ENCODE peak calls at places on chromosomes 2 and 18, in six cellular contexts. One of them, this sample, is unnamed.

GRCh38 chr18:1663879-1664705 is 759.4 kb downstream of the ADCYAP1 start:
- DNase-seq in foreskin fibroblast: no peak
- DNase-seq in OCI-LY7: peak; percentile 40
- DNase-seq in PC-3: peak; percentile 69
- DNase-seq in GM13976: peak; percentile 4
- DNase-seq in A673: peak; percentile 75
- DNase-seq in this sample: no peak

GRCh38 chr2:234863043-234863934 is 88.5 kb upstream of the SH3BP4 start:
- DNase-seq in A673: no peak
- DNase-seq in GM13976: no peak
- DNase-seq in foreskin fibroblast: peak; percentile 20
- DNase-seq in PC-3: peak; percentile 49
- DNase-seq in OCI-LY7: no peak
- DNase-seq in this sample: no peak

GRCh38 chr18:32549248-32549842 is 78.7 kb upstream of the GAREM1 start:
- DNase-seq in OCI-LY7: peak; percentile 48
- DNase-seq in foreskin fibroblast: peak; percentile 9
- DNase-seq in PC-3: peak; percentile 49
- DNase-seq in GM13976: peak; percentile 54
- DNase-seq in A673: peak; percentile 65
- DNase-seq in this sample: no peak

GRCh38 chr2:192051533-192051932 is 143.2 kb downstream of the TMEFF2 start:
- DNase-seq in GM13976: no peak
- DNase-seq in foreskin fibroblast: no peak
- DNase-seq in A673: peak; percentile 68
- DNase-seq in PC-3: no peak
- DNase-seq in OCI-LY7: no peak
- DNase-seq in this sample: no peak

GRCh38 chr18:35024965-35025364 is 16.2 kb upstream of the MAPRE2 start:
- DNase-seq in PC-3: peak; percentile 8
- DNase-seq in A673: no peak
- DNase-seq in foreskin fibroblast: peak; percentile 85
- DNase-seq in OCI-LY7: no peak
- DNase-seq in GM13976: no peak
- DNase-seq in this sample: peak; percentile 88

GRCh38 chr2:236161531-236161930 is 6.7 kb downstream of the GBX2 start:
- DNase-seq in foreskin fibroblast: no peak
- DNase-seq in OCI-LY7: no peak
- DNase-seq in GM13976: peak; percentile 22
- DNase-seq in A673: no peak
- DNase-seq in PC-3: no peak
- DNase-seq in this sample: no peak

GRCh38 chr2:239466755-239467271 is 66.0 kb upstream of the HDAC4 start:
- DNase-seq in OCI-LY7: no peak
- DNase-seq in A673: no peak
- DNase-seq in GM13976: no peak
- DNase-seq in foreskin fibroblast: no peak
- DNase-seq in PC-3: no peak
- DNase-seq in this sample: no peak

GRCh38 chr2:69685321-69686048 is 41.9 kb upstream of the AAK1 start:
- DNase-seq in PC-3: peak; percentile 88
- DNase-seq in A673: no peak
- DNase-seq in GM13976: no peak
- DNase-seq in foreskin fibroblast: no peak
- DNase-seq in OCI-LY7: no peak
- DNase-seq in this sample: no peak

GRCh38 chr2:178361588-178361987 is 89.4 kb downstream of the PRKRA start:
- DNase-seq in OCI-LY7: no peak
- DNase-seq in foreskin fibroblast: no peak
- DNase-seq in PC-3: no peak
- DNase-seq in A673: no peak
- DNase-seq in GM13976: no peak
- DNase-seq in this sample: no peak

GRCh38 chr2:191446910-191447309 is 201.7 kb downstream of the MYO1B start:
- DNase-seq in A673: no peak
- DNase-seq in foreskin fibroblast: no peak
- DNase-seq in PC-3: no peak
- DNase-seq in OCI-LY7: no peak
- DNase-seq in GM13976: no peak
- DNase-seq in this sample: no peak

GRCh38 chr2:88055049-88055435 is 541 bp downstream of the KRCC1 start:
- DNase-seq in A673: peak; percentile 49
- DNase-seq in GM13976: peak; percentile 24
- DNase-seq in OCI-LY7: no peak
- DNase-seq in PC-3: peak; percentile 13
- DNase-seq in foreskin fibroblast: no peak
- DNase-seq in this sample: no peak

GRCh38 chr18:49275448-49275847 is 185.0 kb downstream of the DYM start:
- DNase-seq in GM13976: no peak
- DNase-seq in foreskin fibroblast: no peak
- DNase-seq in A673: no peak
- DNase-seq in OCI-LY7: no peak
- DNase-seq in PC-3: no peak
- DNase-seq in this sample: no peak

GRCh38 chr18:79612291-79613108 is 67.1 kb upstream of the CTDP1 start:
- DNase-seq in foreskin fibroblast: no peak
- DNase-seq in A673: no peak
- DNase-seq in PC-3: no peak
- DNase-seq in GM13976: no peak
- DNase-seq in OCI-LY7: no peak
- DNase-seq in this sample: no peak

GRCh38 chr2:43022896-43023295 is 203.5 kb downstream of the ZFP36L2 start:
- DNase-seq in foreskin fibroblast: no peak
- DNase-seq in OCI-LY7: no peak
- DNase-seq in PC-3: no peak
- DNase-seq in A673: no peak
- DNase-seq in GM13976: no peak
- DNase-seq in this sample: no peak

GRCh38 chr2:43020990-43021677 is 205.3 kb downstream of the ZFP36L2 start:
- DNase-seq in A673: no peak
- DNase-seq in GM13976: no peak
- DNase-seq in foreskin fibroblast: no peak
- DNase-seq in PC-3: no peak
- DNase-seq in OCI-LY7: no peak
- DNase-seq in this sample: no peak

GRCh38 chr2:43020296-43020695 is 206.1 kb downstream of the ZFP36L2 start:
- DNase-seq in A673: no peak
- DNase-seq in foreskin fibroblast: no peak
- DNase-seq in GM13976: no peak
- DNase-seq in PC-3: no peak
- DNase-seq in OCI-LY7: no peak
- DNase-seq in this sample: no peak

GRCh38 chr2:43023791-43024514 is 202.5 kb downstream of the ZFP36L2 start:
- DNase-seq in A673: no peak
- DNase-seq in GM13976: no peak
- DNase-seq in OCI-LY7: no peak
- DNase-seq in PC-3: no peak
- DNase-seq in foreskin fibroblast: no peak
- DNase-seq in this sample: no peak

DNA sequence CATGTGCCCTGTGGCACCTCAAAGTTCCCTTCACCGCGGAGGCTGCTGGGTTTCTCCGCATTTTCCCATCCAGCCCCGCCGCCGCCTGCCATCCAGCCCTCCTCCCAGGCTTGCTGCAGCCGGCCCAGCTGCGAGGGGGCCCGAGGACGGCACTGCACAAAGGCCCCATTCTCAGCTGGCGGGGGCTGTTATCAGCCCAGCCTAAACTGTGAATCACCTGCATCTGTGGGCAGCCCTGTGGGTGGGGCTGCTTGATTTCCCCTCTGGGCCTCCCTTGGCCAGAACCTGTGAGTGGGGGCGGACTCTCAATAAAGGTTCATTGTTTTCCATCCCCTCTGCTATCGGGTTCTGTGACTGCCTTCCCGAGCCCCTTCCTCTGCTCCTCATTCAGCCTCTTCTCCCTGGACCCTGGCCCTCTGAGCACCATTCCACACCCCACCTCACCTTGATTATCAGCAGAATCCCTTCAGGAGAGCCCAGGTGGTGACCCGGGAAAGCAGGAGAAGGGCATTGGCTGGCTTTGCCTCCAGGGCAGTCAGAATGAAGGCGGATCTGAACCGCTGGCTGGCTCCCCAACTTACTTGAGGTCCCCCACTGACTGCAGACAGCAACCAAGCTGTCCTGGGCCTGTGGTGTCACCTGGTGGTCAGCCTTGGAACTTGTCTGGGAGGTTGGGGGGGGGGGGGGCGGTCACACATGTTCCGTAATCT is 204.5 kb downstream of the ZFP36L2 start:
- DNase-seq in GM13976: no peak
- DNase-seq in PC-3: peak; percentile 22
- DNase-seq in OCI-LY7: peak; percentile 16
- DNase-seq in A673: no peak
- DNase-seq in foreskin fibroblast: no peak
- DNase-seq in this sample: no peak
- TF ChIP-seq CTCF in GM13976: no peak
- TF ChIP-seq CTCF in PC-3: peak; percentile 54
- TF ChIP-seq CTCF in OCI-LY7: peak; percentile 67
- TF ChIP-seq CTCF in A673: peak; percentile 31
- TF ChIP-seq CTCF in foreskin fibroblast: no peak
- TF ChIP-seq CTCF in this sample: peak; percentile 27

DNA sequence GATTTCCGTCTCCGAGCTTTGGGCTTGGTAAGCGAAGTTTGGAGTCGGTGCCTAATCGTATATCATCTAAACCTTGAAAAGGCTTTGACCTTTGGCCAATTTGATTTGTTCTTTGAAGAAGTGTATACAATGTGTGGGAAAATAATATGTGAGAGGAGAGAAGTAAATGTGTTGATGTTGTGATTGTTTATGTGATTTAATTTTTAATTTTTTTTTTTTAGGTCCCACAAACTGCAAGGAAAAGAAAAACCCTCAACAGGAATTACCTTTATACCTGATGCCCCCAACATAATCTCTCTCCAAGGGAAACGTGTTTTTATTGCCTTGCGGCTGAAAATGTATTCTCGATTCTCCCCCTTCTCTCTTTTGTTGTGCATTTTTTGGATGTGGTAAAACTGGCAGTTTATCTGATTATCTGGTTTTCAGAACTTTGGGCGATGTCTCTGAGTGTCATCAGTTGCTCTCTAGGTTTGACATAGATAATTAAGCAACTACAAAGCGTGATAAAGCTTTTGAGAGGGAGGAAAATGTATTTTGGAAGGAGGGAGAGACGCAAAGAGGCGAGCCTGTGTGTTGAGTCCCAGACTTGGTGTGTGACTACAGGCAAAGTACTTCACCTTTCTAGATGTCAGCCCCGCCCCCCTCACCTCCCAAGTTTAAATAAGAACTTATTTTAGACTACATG is 941 bp upstream of the FBXO11 start:
- DNase-seq in PC-3: peak; percentile 15
- DNase-seq in foreskin fibroblast: no peak
- DNase-seq in A673: no peak
- DNase-seq in GM13976: no peak
- DNase-seq in OCI-LY7: peak; percentile 48
- DNase-seq in this sample: no peak
- TF ChIP-seq CTCF in PC-3: no peak
- TF ChIP-seq CTCF in foreskin fibroblast: no peak
- TF ChIP-seq CTCF in A673: no peak
- TF ChIP-seq CTCF in GM13976: no peak
- TF ChIP-seq CTCF in OCI-LY7: no peak
- TF ChIP-seq CTCF in this sample: no peak

GRCh38 chr18:25587545-25587944 is 235.6 kb upstream of the ZNF521 start:
- DNase-seq in PC-3: no peak
- DNase-seq in foreskin fibroblast: no peak
- DNase-seq in OCI-LY7: no peak
- DNase-seq in GM13976: no peak
- DNase-seq in A673: no peak
- DNase-seq in this sample: no peak

GRCh38 chr18:25595274-25595673 is 243.3 kb upstream of the ZNF521 start:
- DNase-seq in OCI-LY7: no peak
- DNase-seq in A673: no peak
- DNase-seq in PC-3: no peak
- DNase-seq in foreskin fibroblast: no peak
- DNase-seq in GM13976: no peak
- DNase-seq in this sample: no peak

GRCh38 chr18:25590456-25590855 is 238.5 kb upstream of the ZNF521 start:
- DNase-seq in PC-3: no peak
- DNase-seq in GM13976: no peak
- DNase-seq in A673: no peak
- DNase-seq in foreskin fibroblast: no peak
- DNase-seq in OCI-LY7: no peak
- DNase-seq in this sample: no peak

GRCh38 chr18:25594351-25594750 is 242.4 kb upstream of the ZNF521 start:
- DNase-seq in A673: no peak
- DNase-seq in GM13976: no peak
- DNase-seq in PC-3: peak; percentile 6
- DNase-seq in foreskin fibroblast: peak; percentile 1
- DNase-seq in OCI-LY7: no peak
- DNase-seq in this sample: no peak

DNA sequence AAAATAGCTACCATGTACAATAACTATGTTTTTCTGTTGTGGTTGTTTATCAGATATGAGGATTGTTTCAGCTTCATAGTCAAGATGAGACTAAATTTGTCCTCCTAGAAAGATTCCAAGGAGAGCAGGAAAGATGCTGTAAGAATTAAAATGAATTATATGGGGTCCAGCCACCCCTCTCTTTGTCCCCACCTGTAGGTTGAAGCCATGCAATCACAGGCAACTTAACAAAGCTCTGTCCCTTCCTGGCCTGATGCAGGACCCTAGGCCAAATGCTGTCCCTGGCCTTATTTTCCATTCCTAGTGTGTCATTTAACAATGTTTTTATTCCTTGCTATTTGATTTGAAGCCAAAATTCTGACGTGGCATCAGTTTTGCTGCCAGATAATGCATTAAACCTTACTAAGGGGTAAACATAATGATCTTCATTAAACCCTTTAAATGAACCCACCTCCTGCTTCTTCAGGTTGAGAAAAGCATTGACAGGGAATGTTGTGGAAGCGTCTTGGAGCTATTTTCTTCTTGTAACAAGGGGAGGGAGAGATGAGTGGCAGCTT is 240.9 kb upstream of the ZNF521 start:
- DNase-seq in PC-3: no peak
- DNase-seq in OCI-LY7: no peak
- DNase-seq in GM13976: no peak
- DNase-seq in A673: no peak
- DNase-seq in foreskin fibroblast: no peak
- DNase-seq in this sample: no peak
- TF ChIP-seq CTCF in PC-3: peak; percentile 15
- TF ChIP-seq CTCF in OCI-LY7: peak; percentile 49
- TF ChIP-seq CTCF in GM13976: no peak
- TF ChIP-seq CTCF in A673: no peak
- TF ChIP-seq CTCF in foreskin fibroblast: no peak
- TF ChIP-seq CTCF in this sample: no peak

GRCh38 chr18:61893971-61894750 is 1.4 kb upstream of the RNF152 start:
- DNase-seq in GM13976: peak; percentile 85
- DNase-seq in A673: peak; percentile 85
- DNase-seq in PC-3: peak; percentile 62
- DNase-seq in OCI-LY7: no peak
- DNase-seq in foreskin fibroblast: peak; percentile 80
- DNase-seq in this sample: no peak
- TF ChIP-seq CTCF in GM13976: peak; percentile 48
- TF ChIP-seq CTCF in A673: peak; percentile 28
- TF ChIP-seq CTCF in PC-3: no peak
- TF ChIP-seq CTCF in OCI-LY7: no peak
- TF ChIP-seq CTCF in foreskin fibroblast: no peak
- TF ChIP-seq CTCF in this sample: peak; percentile 25

This sample was measured in BJ.